ENCODE peak calls at places on chromosomes 16 and 17, in nine cellular contexts. D is effector memory CD4-positive, alpha-beta T cell; Y is activated CD4-positive, alpha-beta T cell treated with anti-CD3 and anti-CD28 coated beads, Interleukin-2, amount 10 ng/mL, durations not matched to agents 7 days and 5 days; M is left lung; Q is retina; N is left cardiac atrium; H is heart left ventricle; W is progenitor cell of endocrine pancreas; E is HT-29. J is an unnamed sample.

GRCh38 chr17:4986403-4986802 is 1.1 kb downstream of the CAMTA2 start:
- DNase-seq in D (peak), Y (no peak), M (no peak), Q (no peak), N (no peak), H (no peak), W (no peak), E (peak), J (peak)

GRCh38 chr17:12320286-12320685 is 299.6 kb downstream of the MAP2K4 start:
- DNase-seq in D (no peak), Y (no peak), M (no peak), Q (no peak), N (no peak), H (no peak), W (no peak), E (no peak), J (no peak)

GRCh38 chr17:57867126-57867525 is 17.3 kb upstream of the MRPS23 start:
- DNase-seq in D (no peak), Y (no peak), M (no peak), Q (no peak), N (no peak), H (no peak), W (no peak), E (no peak), J (no peak)

GRCh38 chr17:3935825-3936355 is 19.6 kb upstream of the P2RX1 start:
- DNase-seq in D (no peak), Y (no peak), M (no peak), Q (no peak), N (no peak), H (no peak), W (no peak), E (no peak), J (no peak)

GRCh38 chr16:27474921-27475320 is 72.9 kb downstream of the IL21R start:
- DNase-seq in D (no peak), Y (no peak), M (no peak), Q (no peak), N (no peak), H (no peak), W (no peak), E (no peak), J (no peak)

GRCh38 chr17:72890711-72891110 is 201.8 kb downstream of the SLC39A11 start:
- DNase-seq in D (no peak), Y (no peak), M (no peak), Q (no peak), N (no peak), H (no peak), W (no peak), E (no peak), J (no peak)

GRCh38 chr17:8960325-8961144 is 5.0 kb downstream of the PIK3R5 start:
- DNase-seq in D (no peak), Y (no peak), M (no peak), Q (no peak), N (no peak), H (no peak), W (no peak), E (no peak), J (no peak)

GRCh38 chr17:41284043-41284442 is 8.5 kb downstream of the KRTAP9-7 start:
- DNase-seq in D (no peak), Y (no peak), M (no peak), Q (no peak), N (no peak), H (no peak), W (no peak), E (no peak), J (no peak)

GRCh38 chr16:785563-786535 is 2.3 kb downstream of the RPUSD1 start:
- DNase-seq in D (peak), Y (peak), M (peak), Q (peak), N (peak), H (peak), W (peak), E (peak), J (peak)

GRCh38 chr16:52725043-52725442 is 178.1 kb upstream of the TOX3 start:
- DNase-seq in D (no peak), Y (no peak), M (no peak), Q (no peak), N (no peak), H (no peak), W (no peak), E (no peak), J (no peak)

GRCh38 chr17:2233441-2233947 is 70.1 kb downstream of the SMG6 start:
- DNase-seq in D (no peak), Y (no peak), M (no peak), Q (no peak), N (peak), H (peak), W (no peak), E (no peak), J (no peak)

GRCh38 chr16:2686912-2687507 is 4.7 kb downstream of the KCTD5 start:
- DNase-seq in D (no peak), Y (peak), M (peak), Q (no peak), N (peak), H (no peak), W (no peak), E (no peak), J (no peak)

GRCh38 chr17:81406117-81406953 is 11.1 kb downstream of the BAHCC1 start:
- DNase-seq in D (no peak), Y (no peak), M (no peak), Q (peak), N (no peak), H (no peak), W (no peak), E (no peak), J (no peak)

GRCh38 chr17:79231766-79232287 is 157.2 kb downstream of the ENGASE start:
- DNase-seq in D (no peak), Y (no peak), M (no peak), Q (no peak), N (no peak), H (no peak), W (no peak), E (no peak), J (no peak)

GRCh38 chr17:68564415-68565111 is 36.6 kb downstream of the FAM20A start:
- DNase-seq in D (no peak), Y (no peak), M (no peak), Q (no peak), N (no peak), H (no peak), W (no peak), E (no peak), J (no peak)

GRCh38 chr16:54244061-54244886 is 42.3 kb downstream of the IRX3 start:
- DNase-seq in D (no peak), Y (no peak), M (no peak), Q (no peak), N (no peak), H (no peak), W (no peak), E (no peak), J (no peak)

GRCh38 chr16:30740364-30741251 is 7.6 kb upstream of the PHKG2 start:
- DNase-seq in D (no peak), Y (no peak), M (peak), Q (no peak), N (peak), H (peak), W (no peak), E (peak), J (peak)

GRCh38 chr17:68461589-68461988 is 4.3 kb upstream of the WIPI1 start:
- DNase-seq in D (no peak), Y (peak), M (no peak), Q (no peak), N (peak), H (no peak), W (no peak), E (no peak), J (no peak)

GRCh38 chr17:17313350-17313991 is 10.3 kb downstream of the NT5M start:
- DNase-seq in D (peak), Y (peak), M (peak), Q (peak), N (no peak), H (no peak), W (peak), E (peak), J (no peak)

GRCh38 chr16:87226926-87227650 is 90.1 kb downstream of the C16orf95 start:
- DNase-seq in D (no peak), Y (no peak), M (no peak), Q (no peak), N (peak), H (no peak), W (no peak), E (no peak), J (no peak)

GRCh38 chr16:86604436-86605220 is 26.3 kb downstream of the FOXL1 start:
- DNase-seq in D (peak), Y (peak), M (no peak), Q (no peak), N (no peak), H (no peak), W (no peak), E (no peak), J (no peak)

GRCh38 chr17:75508848-75509450 is 6.4 kb downstream of the CASKIN2 start:
- DNase-seq in D (no peak), Y (no peak), M (no peak), Q (no peak), N (no peak), H (no peak), W (no peak), E (no peak), J (no peak)

GRCh38 chr17:17557796-17558195 is 33.7 kb downstream of the PEMT start:
- DNase-seq in D (no peak), Y (no peak), M (no peak), Q (no peak), N (no peak), H (no peak), W (no peak), E (no peak), J (no peak)

GRCh38 chr16:88062341-88062861 is 111.2 kb downstream of the BANP start:
- DNase-seq in D (no peak), Y (no peak), M (no peak), Q (no peak), N (peak), H (no peak), W (no peak), E (no peak), J (no peak)

GRCh38 chr17:67258836-67259468 is 14.0 kb upstream of the HELZ start:
- DNase-seq in D (no peak), Y (peak), M (no peak), Q (no peak), N (no peak), H (no peak), W (no peak), E (no peak), J (no peak)

J was measured in LoVo.